ENCODE peak calls at places on chromosomes 3 and 15, in four cellular contexts. One of them, this sample, is unnamed.

GRCh38 chr15:94231728-94232086 is 346 bp downstream of the MCTP2 start:
- DNase-seq in fibroblast of pulmonary artery: no peak
- DNase-seq in cerebellum: no peak
- DNase-seq in ELF-1: peak; percentile 77
- DNase-seq in this sample: no peak

GRCh38 chr3:73563896-73564582 is 60.7 kb downstream of the PDZRN3 start:
- DNase-seq in fibroblast of pulmonary artery: peak; percentile 13
- DNase-seq in cerebellum: no peak
- DNase-seq in ELF-1: no peak
- DNase-seq in this sample: no peak

GRCh38 chr3:111668912-111669488 is 73.9 kb upstream of the ZBED2 start:
- DNase-seq in fibroblast of pulmonary artery: peak; percentile 76
- DNase-seq in cerebellum: peak; percentile 65
- DNase-seq in ELF-1: peak; percentile 11
- DNase-seq in this sample: peak; percentile 27

GRCh38 chr3:71987089-71987735 is 202.3 kb upstream of the PROK2 start:
- DNase-seq in fibroblast of pulmonary artery: peak; percentile 38
- DNase-seq in cerebellum: no peak
- DNase-seq in ELF-1: peak; percentile 53
- DNase-seq in this sample: no peak

GRCh38 chr3:5798809-5799208 is 611.3 kb downstream of the EDEM1 start:
- DNase-seq in fibroblast of pulmonary artery: no peak
- DNase-seq in cerebellum: no peak
- DNase-seq in ELF-1: no peak
- DNase-seq in this sample: no peak

GRCh38 chr15:48890375-48890972 is 12.5 kb downstream of the EID1 start:
- DNase-seq in fibroblast of pulmonary artery: no peak
- DNase-seq in cerebellum: no peak
- DNase-seq in ELF-1: no peak
- DNase-seq in this sample: no peak

GRCh38 chr3:35067750-35068149 is 571.6 kb upstream of the ARPP21 start:
- DNase-seq in fibroblast of pulmonary artery: no peak
- DNase-seq in cerebellum: no peak
- DNase-seq in ELF-1: no peak
- DNase-seq in this sample: no peak

GRCh38 chr15:101807345-101807945 is 4.1 kb downstream of the OR4F6 start:
- DNase-seq in fibroblast of pulmonary artery: no peak
- DNase-seq in cerebellum: no peak
- DNase-seq in ELF-1: no peak
- DNase-seq in this sample: no peak

GRCh38 chr3:46456118-46456517 is 8.6 kb downstream of the LTF start:
- DNase-seq in fibroblast of pulmonary artery: no peak
- DNase-seq in cerebellum: no peak
- DNase-seq in ELF-1: no peak
- DNase-seq in this sample: no peak

GRCh38 chr3:119356646-119357045 is 62.5 kb downstream of the ARHGAP31 start:
- DNase-seq in fibroblast of pulmonary artery: peak; percentile 24
- DNase-seq in cerebellum: no peak
- DNase-seq in ELF-1: no peak
- DNase-seq in this sample: no peak

GRCh38 chr3:138493804-138494606 is 59.6 kb downstream of the ESYT3 start:
- DNase-seq in fibroblast of pulmonary artery: peak; percentile 73
- DNase-seq in cerebellum: peak; percentile 66
- DNase-seq in ELF-1: no peak
- DNase-seq in this sample: no peak